ENCODE peak calls at places on chromosome 2, in six cellular contexts. A is NCI-H1417, K is nephron progenitor cell, O is lower lobe of right lung, U is non-pigmented ciliary epithelial cell, N is fibroblast of lung. I is an unnamed sample.
A peak's percentile ranks its signal among the peaks of the same experiment; 100 is the strongest.

GRCh38 chr2:221571391-221572179 is 519 bp downstream of the EPHA4 start:
- DNase-seq in A (peak; percentile 67), K (peak; percentile 54), O (peak; percentile 55), U (no peak), N (peak; percentile 54), I (peak; percentile 33)

GRCh38 chr2:33265584-33266338 is 210.7 kb upstream of the RASGRP3 start:
- DNase-seq in A (no peak), K (no peak), O (no peak), U (no peak), N (no peak), I (no peak)

GRCh38 chr2:235963853-235964577 is 204.2 kb downstream of the GBX2 start:
- DNase-seq in A (no peak), K (no peak), O (no peak), U (no peak), N (no peak), I (no peak)

GRCh38 chr2:169230204-169230603 is 132.1 kb downstream of the LRP2 start:
- DNase-seq in A (no peak), K (no peak), O (no peak), U (no peak), N (no peak), I (no peak)

GRCh38 chr2:236363878-236364277 is 99.7 kb upstream of the ASB18 start:
- DNase-seq in A (no peak), K (no peak), O (no peak), U (no peak), N (no peak), I (no peak)

GRCh38 chr2:100924520-100925451 is 77.3 kb upstream of the RPL31 start:
- DNase-seq in A (no peak), K (no peak), O (no peak), U (peak; percentile 63), N (peak; percentile 71), I (peak; percentile 88)

GRCh38 chr2:188235364-188235763 is 56.3 kb upstream of the GULP1 start:
- DNase-seq in A (no peak), K (no peak), O (no peak), U (no peak), N (no peak), I (no peak)

GRCh38 chr2:54680397-54681032 is 42.9 kb upstream of the EML6 start:
- DNase-seq in A (no peak), K (no peak), O (no peak), U (no peak), N (no peak), I (no peak)